ENCODE peak calls at places on chromosome 18, in seven cellular contexts. P is body of pancreas; E is breast epithelium; R is H7; U is CD8-positive, alpha-beta memory T cell; Y is neuronal stem cell; X is heart left ventricle. C is an unnamed sample. For H3K27me3, the result is how much of the 10 kb centered on the place peaks cover.

GRCh38 chr18:10949655-10950054 is 199.7 kb downstream of the PIEZO2 start:
- DNase-seq in P (no peak), E (no peak), R (no peak), U (no peak), Y (no peak), X (no peak), C (no peak)

GRCh38 chr18:24490545-24490944 is 30.1 kb downstream of the HRH4 start:
- DNase-seq in P (no peak), E (no peak), R (no peak), U (no peak), Y (no peak), X (no peak), C (no peak)

GRCh38 chr18:6056171-6056932 is 161.0 kb upstream of the TMEM200C start:
- DNase-seq in P (no peak), E (no peak), R (peak), U (no peak), Y (peak), X (no peak), C (no peak)

GRCh38 chr18:61154866-61155265 is 178.4 kb upstream of the CDH20 start:
- DNase-seq in P (no peak), E (no peak), R (no peak), U (no peak), Y (no peak), X (no peak), C (no peak)

GRCh38 chr18:75478996-75479870 is 51.7 kb upstream of the SMIM21 start:
- DNase-seq in P (no peak), E (no peak), R (peak), U (no peak), Y (peak), X (no peak), C (no peak)

GRCh38 chr18:22169011-22169888 is at the start of gene GATA6:
- DNase-seq in P (peak), E (peak), R (peak), U (peak), Y (peak), X (peak), C (peak)

GRCh38 chr18:66560092-66560491 is 43.8 kb downstream of the CDH19 start:
- DNase-seq in P (no peak), E (no peak), R (no peak), U (no peak), Y (no peak), X (no peak), C (no peak)

GRCh38 chr18:9067823-9068222 is 34.7 kb upstream of the NDUFV2 start:
- DNase-seq in P (no peak), E (no peak), R (no peak), U (no peak), Y (no peak), X (no peak), C (no peak)

GRCh38 chr18:26436176-26437031 is 111.9 kb downstream of the KCTD1 start:
- DNase-seq in P (no peak), E (no peak), R (no peak), U (no peak), Y (no peak), X (no peak), C (no peak)

GRCh38 chr18:23810396-23810795 is 121.1 kb downstream of the LAMA3 start:
- DNase-seq in P (no peak), E (no peak), R (no peak), U (peak), Y (no peak), X (no peak), C (no peak)

GRCh38 chr18:75112486-75113096 is 96.3 kb downstream of the PTGR3 start:
- DNase-seq in P (no peak), E (no peak), R (no peak), U (no peak), Y (no peak), X (no peak), C (no peak)

GRCh38 chr18:73318732-73319479 is 451.1 kb upstream of the NETO1 start:
- DNase-seq in P (peak), E (no peak), R (no peak), U (no peak), Y (no peak), X (peak), C (no peak)

GRCh38 chr18:53971331-53971730 is 253.1 kb downstream of the MBD2 start:
- DNase-seq in P (no peak), E (no peak), R (no peak), U (no peak), Y (no peak), X (no peak), C (no peak)

GRCh38 chr18:21894619-21895367 is 154.2 kb downstream of the MIB1 start:
- DNase-seq in P (peak), E (no peak), R (no peak), U (no peak), Y (no peak), X (no peak), C (peak)

GRCh38 chr18:37502036-37502435 is 63.6 kb downstream of the CELF4 start:
- DNase-seq in P (no peak), E (no peak), R (no peak), U (no peak), Y (no peak), X (no peak), C (peak)

GRCh38 chr18:21933931-21934765 is 193.6 kb downstream of the MIB1 start:
- DNase-seq in P (no peak), E (no peak), R (peak), U (no peak), Y (no peak), X (no peak), C (no peak)

GRCh38 chr18:78102135-78102534 is 852.5 kb downstream of the GALR1 start:
- DNase-seq in P (no peak), E (no peak), R (no peak), U (no peak), Y (no peak), X (no peak), C (no peak)

GRCh38 chr18:9130806-9131205 is 5.8 kb upstream of the ANKRD12 start:
- DNase-seq in P (no peak), E (no peak), R (no peak), U (no peak), Y (no peak), X (no peak), C (no peak)

GRCh38 chr18:44638141-44638540 is 42.5 kb upstream of the SETBP1 start:
- DNase-seq in P (no peak), E (no peak), R (no peak), U (no peak), Y (no peak), X (no peak), C (no peak)

GRCh38 chr18:13791181-13791580 is 32.8 kb upstream of the MC5R start:
- DNase-seq in P (no peak), E (no peak), R (no peak), U (no peak), Y (no peak), X (no peak), C (no peak)

GRCh38 chr18:23403310-23403709 is 49.8 kb upstream of the RIOK3 start:
- DNase-seq in P (no peak), E (no peak), R (no peak), U (no peak), Y (no peak), X (no peak), C (no peak)

DNA sequence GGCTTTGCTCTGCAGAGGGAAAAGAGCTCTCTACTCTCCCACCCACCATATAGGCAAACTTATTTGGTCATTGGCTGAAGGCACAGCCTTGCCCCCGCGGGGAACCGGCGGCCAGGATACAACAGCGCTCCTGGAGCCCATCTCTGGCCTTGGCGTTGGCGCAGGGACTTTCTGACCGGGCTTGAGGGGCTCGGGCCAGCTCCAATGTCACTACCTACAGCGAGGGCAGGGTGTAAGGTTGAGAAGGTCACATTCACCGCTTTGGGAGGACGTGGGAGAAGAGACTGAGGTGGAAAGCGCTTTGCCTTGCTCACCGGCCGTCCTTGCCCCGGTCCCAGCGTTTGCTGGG is 2.2 kb downstream of the ONECUT2 start:
- DNase-seq in P (no peak), E (no peak), R (peak), U (no peak), Y (no peak), X (no peak), C (no peak)
- H3K27me3 ChIP-seq in P (half or more), E (half or more), R (half or more), U (half or more), Y (half or more), X (half or more), C (under half)

DNA sequence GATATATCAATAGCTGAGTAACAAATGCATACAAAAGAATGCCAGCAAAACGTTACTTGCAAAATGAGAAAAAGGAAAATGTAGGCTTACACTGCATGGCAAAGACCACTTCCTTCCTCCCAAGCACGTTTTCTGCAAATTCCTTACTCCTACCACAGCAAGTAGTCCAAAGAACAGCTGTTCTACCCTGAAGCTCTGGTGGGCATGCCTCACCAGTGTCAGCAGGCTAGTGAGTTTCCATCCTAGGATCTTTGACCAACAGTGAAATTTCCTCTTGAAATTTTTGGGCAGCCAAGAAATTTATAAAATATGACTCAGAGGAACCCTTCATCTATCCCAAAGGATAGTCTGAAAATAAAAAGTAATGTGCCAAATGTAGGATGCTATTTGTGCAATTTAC is 123.9 kb downstream of the ZNF532 start:
- DNase-seq in P (no peak), E (no peak), R (no peak), U (no peak), Y (no peak), X (no peak), C (no peak)
- H3K27me3 ChIP-seq in P (under half), E (under half), R (under half), U (under half), Y (under half), X (under half), C (under half)

DNA sequence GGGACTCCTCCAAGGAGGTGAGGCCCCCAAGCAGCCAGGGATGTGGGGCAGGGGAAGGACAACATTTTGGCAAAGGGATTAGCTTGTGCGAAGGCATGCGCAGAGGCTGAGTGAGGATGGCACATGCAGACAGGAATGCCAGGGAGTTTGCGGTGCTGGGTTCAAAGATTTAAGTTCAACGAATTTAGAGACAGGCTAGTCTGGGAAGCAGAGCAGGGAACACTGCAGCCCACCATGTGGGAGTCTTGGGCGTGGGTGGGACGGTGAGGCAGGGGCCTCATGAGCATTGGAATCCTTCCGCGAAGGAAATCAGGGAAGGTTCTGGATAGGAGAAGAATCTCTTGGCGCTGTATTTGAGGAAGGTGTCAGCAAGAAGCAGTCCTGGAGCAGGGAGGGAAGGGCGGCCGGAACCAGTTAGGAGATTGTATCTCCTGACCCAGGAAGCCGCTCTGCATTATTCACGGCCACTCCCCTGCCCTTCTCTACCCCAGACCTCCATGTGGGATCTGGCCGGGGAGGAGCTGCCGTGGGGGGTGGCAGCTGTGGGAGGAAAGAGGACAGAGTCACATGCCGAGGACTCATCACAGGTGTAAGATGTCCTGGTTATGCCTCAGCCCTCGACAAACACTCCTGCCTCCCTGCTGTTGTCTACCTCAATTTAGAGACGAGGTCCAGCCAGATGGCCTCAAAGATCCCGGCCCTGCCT is 123.6 kb upstream of the SMAD2 start:
- DNase-seq in P (no peak), E (no peak), R (peak), U (no peak), Y (no peak), X (no peak), C (no peak)
- H3K27me3 ChIP-seq in P (under half), E (under half), R (under half), U (under half), Y (under half), X (under half), C (under half)

GRCh38 chr18:47737198-47737830 is 193.1 kb downstream of the SMAD2 start:
- DNase-seq in P (no peak), E (no peak), R (no peak), U (no peak), Y (no peak), X (no peak), C (no peak)
- H3K27me3 ChIP-seq in P (under half), E (under half), R (under half), U (under half), Y (under half), X (under half), C (under half)

GRCh38 chr18:50560681-50561629 is 1.1 kb downstream of the MAPK4 start:
- DNase-seq in P (peak), E (no peak), R (peak), U (no peak), Y (peak), X (no peak), C (no peak)
- H3K27me3 ChIP-seq in P (under half), E (under half), R (half or more), U (under half), Y (under half), X (half or more), C (under half)

DNA sequence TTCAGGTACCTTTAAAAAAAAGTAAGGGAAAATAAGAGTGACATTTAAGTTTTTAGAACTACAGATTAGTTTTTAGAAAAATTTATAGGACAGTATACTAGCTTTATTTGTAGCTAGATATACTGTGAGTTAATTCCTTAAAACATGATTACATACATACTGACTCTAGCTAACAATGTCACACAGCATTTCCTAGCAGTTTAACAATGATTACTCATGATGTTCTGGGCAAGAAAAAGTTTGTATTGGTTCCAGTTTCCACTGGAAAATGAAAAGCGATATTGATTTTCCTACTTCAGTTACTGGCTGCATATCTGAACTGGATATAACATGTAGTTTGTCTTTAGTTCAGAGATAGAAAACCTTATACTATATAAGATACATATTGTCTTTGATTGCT is 19.4 kb downstream of the SLC39A6 start:
- DNase-seq in P (no peak), E (no peak), R (no peak), U (no peak), Y (no peak), X (no peak), C (no peak)
- H3K27me3 ChIP-seq in P (under half), E (under half), R (under half), U (under half), Y (under half), X (under half), C (under half)

GRCh38 chr18:57434177-57434535 is 1.0 kb upstream of the ONECUT2 start:
- DNase-seq in P (no peak), E (no peak), R (no peak), U (no peak), Y (no peak), X (no peak), C (no peak)

GRCh38 chr18:57433492-57434176 is 1.5 kb upstream of the ONECUT2 start:
- DNase-seq in P (no peak), E (no peak), R (no peak), U (no peak), Y (peak), X (no peak), C (no peak)

GRCh38 chr18:57435851-57436192 is 648 bp downstream of the ONECUT2 start:
- DNase-seq in P (no peak), E (no peak), R (peak), U (no peak), Y (no peak), X (no peak), C (no peak)

GRCh38 chr18:57436193-57436964 is 1.2 kb downstream of the ONECUT2 start:
- DNase-seq in P (no peak), E (no peak), R (peak), U (no peak), Y (no peak), X (no peak), C (no peak)

DNA sequence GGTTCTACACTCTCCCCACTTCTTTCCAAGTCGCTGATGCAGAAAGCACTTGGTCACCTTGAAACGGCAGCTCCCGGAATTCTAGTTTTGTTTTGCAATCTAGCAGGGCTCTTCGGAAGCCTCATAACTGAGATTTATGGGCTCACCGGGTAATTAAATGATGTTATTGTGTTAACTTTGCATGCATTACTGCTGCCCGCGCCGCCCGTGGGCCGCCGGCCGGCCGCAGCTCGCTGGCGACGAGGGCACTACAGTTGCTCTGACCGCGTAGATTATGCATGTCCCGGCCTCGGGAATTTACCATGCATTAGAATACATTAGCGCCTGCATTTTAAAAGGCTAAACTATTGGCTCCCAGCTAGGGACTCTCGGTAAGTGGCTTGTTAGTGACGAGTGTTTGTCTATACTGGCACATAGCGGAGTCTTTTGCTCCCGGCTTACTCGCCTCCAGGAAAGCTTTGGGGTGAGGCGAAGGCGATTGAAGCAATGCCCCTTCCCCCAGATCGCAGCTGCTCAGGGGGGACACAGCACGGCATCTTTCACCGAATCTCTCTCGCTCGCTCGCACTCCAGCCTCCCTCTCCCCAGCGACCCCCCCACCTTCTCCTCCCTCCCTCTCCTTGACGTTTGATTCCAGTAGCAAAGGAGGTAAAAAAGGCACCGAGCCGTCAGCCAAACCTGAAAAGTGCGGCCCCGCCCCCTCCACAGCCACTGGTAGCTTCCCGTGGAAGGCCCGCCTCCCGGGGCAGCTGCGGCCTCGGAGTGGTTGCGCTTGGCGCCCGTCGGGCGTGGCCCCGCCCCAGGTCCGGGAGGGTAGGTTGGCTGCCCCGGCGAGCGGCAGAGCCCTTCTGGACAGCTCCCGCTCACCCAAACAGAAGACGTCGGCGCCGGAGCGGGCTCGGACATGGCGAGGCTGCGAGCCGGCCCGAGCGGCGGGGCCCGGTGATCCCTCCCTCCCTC is at the start of gene ONECUT2:
- DNase-seq in P (peak), E (peak), R (peak), U (peak), Y (peak), X (peak), C (peak)
- H3K27me3 ChIP-seq in P (half or more), E (half or more), R (half or more), U (half or more), Y (under half), X (half or more), C (under half)

C was measured in ovary.